ENCODE peak calls at places on chromosomes 13 and 19, in eight cellular contexts. N, J, T, V, P, L, Q and F are unnamed samples.
A peak's percentile ranks its signal among the peaks of the same experiment; 100 is the strongest.

GRCh38 chr19:7970716-7971448 is 27.4 kb upstream of the TIMM44 start:
- DNase-seq in N (no peak), L (peak; percentile 42), J (peak; percentile 65), V (no peak), T (no peak), Q (peak; percentile 29), P (peak; percentile 35), F (no peak)

GRCh38 chr19:28021316-28022185 is 1191.4 kb downstream of the UQCRFS1 start:
- DNase-seq in P (no peak), T (no peak), Q (no peak), V (no peak), L (no peak), J (no peak), N (no peak), F (peak; percentile 53)

GRCh38 chr19:42472402-42473147 is 29.8 kb upstream of the CXCL17 start:
- DNase-seq in L (no peak), T (no peak), P (no peak), J (no peak), V (no peak), N (no peak), Q (no peak), F (no peak)

GRCh38 chr13:51534075-51534817 is 50.0 kb upstream of the WDFY2 start:
- DNase-seq in P (no peak), J (peak; percentile 57), L (no peak), V (no peak), Q (peak; percentile 82), N (no peak), T (no peak), F (no peak)

GRCh38 chr13:112748947-112749346 is 59.1 kb downstream of the ATP11A start:
- DNase-seq in Q (no peak), T (no peak), P (peak; percentile 34), L (no peak), V (no peak), J (peak; percentile 83), N (no peak), F (no peak)

GRCh38 chr19:54790711-54791110 is 12.7 kb upstream of the KIR2DL4 start:
- DNase-seq in T (no peak), P (no peak), L (no peak), V (no peak), J (no peak), Q (no peak), N (no peak), F (no peak)

GRCh38 chr19:15421726-15422260 is 3.0 kb upstream of the AKAP8L start:
- DNase-seq in J (peak; percentile 72), Q (no peak), P (no peak), L (no peak), V (no peak), N (no peak), T (no peak), F (no peak)

GRCh38 chr19:54586397-54586796 is 7.0 kb upstream of the LILRA1 start:
- DNase-seq in V (no peak), J (no peak), N (no peak), P (no peak), Q (no peak), T (no peak), L (no peak), F (no peak)

GRCh38 chr13:110546933-110547332 is 14.6 kb downstream of the RAB20 start:
- DNase-seq in T (no peak), P (peak; percentile 98), N (no peak), Q (peak; percentile 96), L (peak; percentile 82), J (peak; percentile 82), V (no peak), F (no peak)

GRCh38 chr19:46480409-46480808 is 9.0 kb upstream of the PNMA8A start:
- DNase-seq in P (peak; percentile 65), T (no peak), Q (peak; percentile 97), J (peak; percentile 50), V (no peak), L (peak; percentile 18), N (no peak), F (no peak)